ENCODE peak calls at places on chromosomes 4 and X, in five cellular contexts. One of them, this sample, is unnamed. For H3K9me3 and H3K4me1, the result is how much of the 10 kb centered on the place peaks cover.

GRCh38 chr4:139145552-139145932 is 31.5 kb downstream of the ELF2 start:
- DNase-seq in tibial nerve: no peak
- DNase-seq in tibial artery: no peak
- DNase-seq in breast epithelium: no peak
- DNase-seq in lung: no peak
- DNase-seq in this sample: no peak

GRCh38 chr4:169649545-169650226 is 29.3 kb downstream of the CLCN3 start:
- DNase-seq in tibial nerve: no peak
- DNase-seq in tibial artery: no peak
- DNase-seq in breast epithelium: no peak
- DNase-seq in lung: no peak
- DNase-seq in this sample: peak

GRCh38 chrX:27731962-27732361 is 75.8 kb upstream of the MAGEB10 start:
- DNase-seq in tibial nerve: no peak
- DNase-seq in tibial artery: no peak
- DNase-seq in breast epithelium: no peak
- DNase-seq in lung: no peak
- DNase-seq in this sample: no peak

GRCh38 chr4:24067781-24068193 is 177.9 kb upstream of the PPARGC1A start:
- DNase-seq in tibial nerve: peak
- DNase-seq in tibial artery: no peak
- DNase-seq in breast epithelium: peak
- DNase-seq in lung: no peak
- DNase-seq in this sample: no peak

GRCh38 chrX:107537815-107538214 is 88.4 kb downstream of the FRMPD3 start:
- DNase-seq in tibial nerve: no peak
- DNase-seq in tibial artery: no peak
- DNase-seq in breast epithelium: no peak
- DNase-seq in lung: no peak
- DNase-seq in this sample: peak

GRCh38 chrX:104270916-104271512 is 16.3 kb upstream of the ESX1 start:
- DNase-seq in tibial nerve: peak
- DNase-seq in tibial artery: peak
- DNase-seq in breast epithelium: peak
- DNase-seq in lung: no peak
- DNase-seq in this sample: peak

GRCh38 chr4:126697748-126698147 is 935.0 kb upstream of the INTU start:
- DNase-seq in tibial nerve: no peak
- DNase-seq in tibial artery: no peak
- DNase-seq in breast epithelium: no peak
- DNase-seq in lung: no peak
- DNase-seq in this sample: no peak

GRCh38 chr4:40333921-40334352 is 1.2 kb upstream of the CHRNA9 start:
- DNase-seq in tibial nerve: no peak
- DNase-seq in tibial artery: no peak
- DNase-seq in breast epithelium: no peak
- DNase-seq in lung: no peak
- DNase-seq in this sample: no peak

GRCh38 chr4:73653695-73654106 is 33.5 kb upstream of the RASSF6 start:
- DNase-seq in tibial nerve: no peak
- DNase-seq in tibial artery: peak
- DNase-seq in breast epithelium: peak
- DNase-seq in lung: no peak
- DNase-seq in this sample: no peak

GRCh38 chr4:108360857-108361820 is 192.4 kb upstream of the LEF1 start:
- DNase-seq in tibial nerve: no peak
- DNase-seq in tibial artery: no peak
- DNase-seq in breast epithelium: peak
- DNase-seq in lung: no peak
- DNase-seq in this sample: peak

DNA sequence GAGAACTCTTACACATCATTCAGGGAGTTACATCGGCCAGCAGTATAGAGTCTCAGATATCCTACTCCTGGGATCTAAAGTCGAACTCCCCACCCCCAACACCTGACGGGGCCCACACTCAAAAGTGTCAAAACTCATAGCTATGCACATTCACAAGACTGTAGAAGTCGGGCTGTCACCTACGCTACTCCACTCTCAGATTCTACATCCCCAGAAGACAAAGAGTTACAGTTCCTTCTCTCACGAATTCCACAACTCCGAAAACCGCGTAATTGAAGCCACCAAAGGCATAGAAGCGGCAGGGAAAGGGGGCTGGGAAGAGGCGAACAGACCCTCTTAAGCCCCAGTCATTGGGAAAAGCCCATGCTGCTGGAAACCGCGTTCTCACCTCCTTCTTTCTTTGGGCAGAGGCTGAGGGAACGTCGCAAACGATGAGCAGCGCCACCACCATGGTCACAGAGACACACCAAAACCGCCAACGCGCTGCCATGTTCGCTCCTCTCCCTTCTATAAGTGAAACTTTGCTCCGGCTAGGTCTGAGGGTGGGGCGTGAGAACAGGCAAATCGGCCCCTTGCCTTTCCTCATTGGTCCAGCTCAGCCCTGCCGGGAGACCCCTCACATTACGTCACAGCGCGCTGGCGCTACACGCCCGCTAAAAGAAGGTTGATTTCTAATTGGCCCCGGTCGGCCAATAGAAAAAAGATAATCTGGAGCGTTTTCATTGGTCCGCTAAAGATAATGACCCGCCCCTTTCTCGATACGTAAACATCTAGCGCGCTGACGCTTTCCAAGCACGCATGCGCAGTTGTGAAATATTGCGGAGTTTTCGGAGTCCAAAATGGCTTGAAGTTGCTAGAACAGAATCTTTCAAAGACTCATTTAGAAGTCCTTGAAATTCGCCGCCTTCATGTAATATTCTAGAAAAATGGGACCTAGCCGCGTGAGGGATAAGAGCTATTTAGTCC is at the start of gene MAGT1:
- DNase-seq in tibial nerve: peak
- DNase-seq in tibial artery: peak
- DNase-seq in breast epithelium: peak
- DNase-seq in lung: peak
- DNase-seq in this sample: peak
- TF ChIP-seq CTCF in tibial nerve: no peak
- TF ChIP-seq CTCF in tibial artery: no peak
- TF ChIP-seq CTCF in breast epithelium: no peak
- TF ChIP-seq CTCF in lung: no peak
- TF ChIP-seq CTCF in this sample: no peak

GRCh38 chr4:122992111-122992510 is 69.7 kb upstream of the NUDT6 start:
- DNase-seq in tibial nerve: no peak
- DNase-seq in tibial artery: no peak
- DNase-seq in breast epithelium: no peak
- DNase-seq in lung: no peak
- DNase-seq in this sample: no peak

GRCh38 chr4:122990891-122991290 is 68.5 kb upstream of the NUDT6 start:
- DNase-seq in tibial nerve: no peak
- DNase-seq in tibial artery: no peak
- DNase-seq in breast epithelium: no peak
- DNase-seq in lung: no peak
- DNase-seq in this sample: no peak

GRCh38 chr4:122988696-122989095 is 66.3 kb upstream of the NUDT6 start:
- DNase-seq in tibial nerve: no peak
- DNase-seq in tibial artery: no peak
- DNase-seq in breast epithelium: no peak
- DNase-seq in lung: no peak
- DNase-seq in this sample: no peak
- H3K9me3 ChIP-seq in tibial nerve: under half
- H3K9me3 ChIP-seq in tibial artery: under half
- H3K9me3 ChIP-seq in breast epithelium: under half
- H3K9me3 ChIP-seq in lung: under half
- H3K9me3 ChIP-seq in this sample: half or more

GRCh38 chrX:19585370-19586082 is 70.2 kb upstream of the MAP3K15 start:
- DNase-seq in tibial nerve: no peak
- DNase-seq in tibial artery: no peak
- DNase-seq in breast epithelium: no peak
- DNase-seq in lung: no peak
- DNase-seq in this sample: no peak
- H3K4me1 ChIP-seq in tibial nerve: under half
- H3K4me1 ChIP-seq in tibial artery: under half
- H3K4me1 ChIP-seq in breast epithelium: under half
- H3K4me1 ChIP-seq in lung: under half
- H3K4me1 ChIP-seq in this sample: under half

GRCh38 chr4:78704981-78705757 is 71.0 kb upstream of the BMP2K start:
- DNase-seq in tibial nerve: no peak
- DNase-seq in tibial artery: no peak
- DNase-seq in breast epithelium: no peak
- DNase-seq in lung: no peak
- DNase-seq in this sample: no peak

GRCh38 chr4:78706302-78706701 is 69.8 kb upstream of the BMP2K start:
- DNase-seq in tibial nerve: no peak
- DNase-seq in tibial artery: no peak
- DNase-seq in breast epithelium: no peak
- DNase-seq in lung: no peak
- DNase-seq in this sample: no peak

GRCh38 chr4:78710536-78710935 is 65.6 kb upstream of the BMP2K start:
- DNase-seq in tibial nerve: no peak
- DNase-seq in tibial artery: no peak
- DNase-seq in breast epithelium: no peak
- DNase-seq in lung: no peak
- DNase-seq in this sample: no peak

GRCh38 chr4:78707268-78707667 is 68.9 kb upstream of the BMP2K start:
- DNase-seq in tibial nerve: no peak
- DNase-seq in tibial artery: no peak
- DNase-seq in breast epithelium: no peak
- DNase-seq in lung: no peak
- DNase-seq in this sample: no peak

DNA sequence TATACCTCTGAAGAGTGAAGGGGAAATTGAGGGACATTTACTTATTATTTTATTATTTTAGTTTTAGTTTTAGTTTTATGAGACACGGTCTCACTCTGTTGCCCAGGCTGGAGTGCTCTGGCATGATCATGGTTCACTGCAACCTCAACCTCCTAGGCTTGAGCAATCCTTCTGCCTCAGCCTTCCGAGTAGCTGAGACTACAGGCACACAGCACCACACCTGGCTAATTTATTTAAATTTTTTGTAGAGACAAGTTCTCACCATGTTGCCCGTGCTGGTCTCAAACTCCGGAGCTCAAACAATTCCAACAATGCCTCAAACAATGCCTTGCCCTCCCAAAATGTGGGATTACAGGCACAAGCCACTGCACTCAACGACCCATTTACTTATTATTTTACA is 68.4 kb upstream of the BMP2K start:
- DNase-seq in tibial nerve: no peak
- DNase-seq in tibial artery: no peak
- DNase-seq in breast epithelium: no peak
- DNase-seq in lung: no peak
- DNase-seq in this sample: no peak
- TF ChIP-seq CTCF in tibial nerve: no peak
- TF ChIP-seq CTCF in tibial artery: no peak
- TF ChIP-seq CTCF in breast epithelium: no peak
- TF ChIP-seq CTCF in lung: no peak
- TF ChIP-seq CTCF in this sample: no peak

DNA sequence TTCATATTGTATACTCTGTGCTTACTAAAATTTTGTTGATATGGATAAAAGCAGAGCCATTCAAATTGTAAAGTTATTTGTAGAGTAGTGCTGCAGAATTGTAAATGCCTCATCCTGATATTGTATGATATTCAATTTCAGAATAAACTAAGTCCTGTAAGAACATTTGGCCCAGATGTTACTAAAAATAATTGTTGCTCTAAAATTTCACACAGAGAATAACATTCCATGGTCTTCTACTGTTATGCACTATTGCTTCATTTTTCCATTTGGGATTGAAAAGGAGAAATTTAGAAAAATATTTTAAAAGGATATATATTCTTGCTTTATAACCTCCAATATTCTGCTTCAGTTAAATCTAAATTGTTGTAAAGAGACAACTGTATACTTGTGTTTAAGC is 195.6 kb downstream of the LARP7 start:
- DNase-seq in tibial nerve: no peak
- DNase-seq in tibial artery: no peak
- DNase-seq in breast epithelium: no peak
- DNase-seq in lung: no peak
- DNase-seq in this sample: no peak
- H3K9me3 ChIP-seq in tibial nerve: under half
- H3K9me3 ChIP-seq in tibial artery: under half
- H3K9me3 ChIP-seq in breast epithelium: under half
- H3K9me3 ChIP-seq in lung: under half
- H3K9me3 ChIP-seq in this sample: under half

GRCh38 chr4:81507530-81507929 is 35.8 kb upstream of the RASGEF1B start:
- DNase-seq in tibial nerve: no peak
- DNase-seq in tibial artery: no peak
- DNase-seq in breast epithelium: no peak
- DNase-seq in lung: no peak
- DNase-seq in this sample: no peak
- H3K4me1 ChIP-seq in tibial nerve: under half
- H3K4me1 ChIP-seq in tibial artery: under half
- H3K4me1 ChIP-seq in breast epithelium: under half
- H3K4me1 ChIP-seq in lung: under half
- H3K4me1 ChIP-seq in this sample: under half

GRCh38 chr4:159455675-159456235 is 352.9 kb downstream of the RAPGEF2 start:
- DNase-seq in tibial nerve: no peak
- DNase-seq in tibial artery: no peak
- DNase-seq in breast epithelium: no peak
- DNase-seq in lung: no peak
- DNase-seq in this sample: no peak
- TF ChIP-seq CTCF in tibial nerve: peak
- TF ChIP-seq CTCF in tibial artery: peak
- TF ChIP-seq CTCF in breast epithelium: peak
- TF ChIP-seq CTCF in lung: no peak
- TF ChIP-seq CTCF in this sample: peak